ENCODE peak calls at places on chromosomes 3 and 15, in eight cellular contexts. B, V, W, S, I, J, O and N are unnamed samples.
A peak's percentile ranks its signal among the peaks of the same experiment; 100 is the strongest.

GRCh38 chr15:83871808-83872559 is 218.1 kb downstream of the ADAMTSL3 start:
- DNase-seq in B (no peak), V (peak; percentile 41), W (no peak), S (no peak), I (no peak), J (peak; percentile 88), O (peak; percentile 57), N (no peak)

GRCh38 chr3:100463002-100463401 is 29.4 kb upstream of the TMEM45A start:
- DNase-seq in B (no peak), V (peak; percentile 42), W (no peak), S (no peak), I (no peak), J (peak; percentile 80), O (peak; percentile 81), N (no peak)

GRCh38 chr15:99909914-99910313 is 176.7 kb upstream of the LYSMD4 start:
- DNase-seq in B (no peak), V (no peak), W (no peak), S (no peak), I (no peak), J (no peak), O (peak; percentile 11), N (no peak)

GRCh38 chr15:34582461-34583357 is 742 bp downstream of the GOLGA8B start:
- DNase-seq in B (peak; percentile 87), V (peak; percentile 70), W (no peak), S (no peak), I (no peak), J (peak; percentile 91), O (peak; percentile 17), N (no peak)

GRCh38 chr15:94984886-94985285 is 753.5 kb downstream of the MCTP2 start:
- DNase-seq in B (no peak), V (no peak), W (no peak), S (no peak), I (no peak), J (no peak), O (no peak), N (no peak)

GRCh38 chr3:161371441-161372320 is at the start of gene SPTSSB:
- DNase-seq in B (peak; percentile 82), V (peak; percentile 53), W (peak; percentile 52), S (no peak), I (peak; percentile 19), J (peak; percentile 79), O (peak; percentile 22), N (no peak)

GRCh38 chr3:118128886-118129285 is 905.8 kb downstream of the IGSF11 start:
- DNase-seq in B (no peak), V (no peak), W (no peak), S (no peak), I (no peak), J (no peak), O (peak; percentile 81), N (no peak)

GRCh38 chr3:114809668-114810413 is 337.2 kb downstream of the ZBTB20 start:
- DNase-seq in B (no peak), V (no peak), W (no peak), S (no peak), I (no peak), J (no peak), O (peak; percentile 74), N (no peak)

GRCh38 chr15:63052128-63052826 is 9.7 kb downstream of the TPM1 start:
- DNase-seq in B (no peak), V (no peak), W (no peak), S (no peak), I (no peak), J (no peak), O (no peak), N (no peak)

GRCh38 chr15:95286911-95287769 is 1043.4 kb upstream of the NR2F2 start:
- DNase-seq in B (no peak), V (no peak), W (no peak), S (no peak), I (no peak), J (no peak), O (peak; percentile 39), N (no peak)

GRCh38 chr15:85289677-85290365 is 90.6 kb upstream of the AKAP13 start:
- DNase-seq in B (no peak), V (peak; percentile 87), W (peak; percentile 54), S (no peak), I (peak; percentile 42), J (peak; percentile 95), O (peak; percentile 59), N (no peak)

GRCh38 chr3:159260049-159260662 is 458.3 kb downstream of the MFSD1 start:
- DNase-seq in B (no peak), V (peak; percentile 62), W (no peak), S (no peak), I (no peak), J (peak; percentile 45), O (peak; percentile 73), N (no peak)

GRCh38 chr3:102480139-102480538 is 45.3 kb downstream of the ZPLD1 start:
- DNase-seq in B (no peak), V (no peak), W (no peak), S (no peak), I (no peak), J (no peak), O (no peak), N (no peak)

GRCh38 chr15:64356443-64357040 is 569 bp upstream of the CSNK1G1 start:
- DNase-seq in B (no peak), V (no peak), W (no peak), S (no peak), I (no peak), J (peak; percentile 88), O (peak; percentile 93), N (no peak)

GRCh38 chr15:58724471-58724870 is 25.0 kb downstream of the ADAM10 start:
- DNase-seq in B (no peak), V (no peak), W (no peak), S (no peak), I (no peak), J (no peak), O (peak; percentile 26), N (no peak)

GRCh38 chr3:174431717-174432116 is 427.4 kb upstream of the NAALADL2 start:
- DNase-seq in B (no peak), V (no peak), W (no peak), S (no peak), I (no peak), J (no peak), O (peak; percentile 67), N (no peak)

GRCh38 chr3:185852562-185853135 is 27.8 kb upstream of the IGF2BP2 start:
- DNase-seq in B (no peak), V (no peak), W (no peak), S (no peak), I (no peak), J (peak; percentile 56), O (peak; percentile 34), N (no peak)

GRCh38 chr3:14482271-14482721 is 57.8 kb downstream of the GRIP2 start:
- DNase-seq in B (no peak), V (no peak), W (peak; percentile 34), S (no peak), I (peak; percentile 40), J (peak; percentile 71), O (no peak), N (no peak)

GRCh38 chr15:67148196-67148701 is 82.8 kb downstream of the SMAD3 start:
- DNase-seq in B (no peak), V (no peak), W (no peak), S (no peak), I (no peak), J (no peak), O (peak; percentile 73), N (no peak)

GRCh38 chr3:58627941-58628340 is 38.6 kb downstream of the FAM3D start:
- DNase-seq in B (no peak), V (peak; percentile 13), W (no peak), S (no peak), I (no peak), J (no peak), O (no peak), N (no peak)

GRCh38 chr3:58627580-58627894 is 39.0 kb downstream of the FAM3D start:
- DNase-seq in B (no peak), V (peak; percentile 79), W (no peak), S (no peak), I (peak; percentile 77), J (no peak), O (peak; percentile 36), N (no peak)

GRCh38 chr3:58628823-58629562 is 37.6 kb downstream of the FAM3D start:
- DNase-seq in B (no peak), V (peak; percentile 42), W (no peak), S (no peak), I (no peak), J (peak; percentile 84), O (peak; percentile 98), N (no peak)

GRCh38 chr3:58625196-58625595 is 41.4 kb downstream of the FAM3D start:
- DNase-seq in B (no peak), V (no peak), W (no peak), S (no peak), I (no peak), J (no peak), O (no peak), N (no peak)

DNA sequence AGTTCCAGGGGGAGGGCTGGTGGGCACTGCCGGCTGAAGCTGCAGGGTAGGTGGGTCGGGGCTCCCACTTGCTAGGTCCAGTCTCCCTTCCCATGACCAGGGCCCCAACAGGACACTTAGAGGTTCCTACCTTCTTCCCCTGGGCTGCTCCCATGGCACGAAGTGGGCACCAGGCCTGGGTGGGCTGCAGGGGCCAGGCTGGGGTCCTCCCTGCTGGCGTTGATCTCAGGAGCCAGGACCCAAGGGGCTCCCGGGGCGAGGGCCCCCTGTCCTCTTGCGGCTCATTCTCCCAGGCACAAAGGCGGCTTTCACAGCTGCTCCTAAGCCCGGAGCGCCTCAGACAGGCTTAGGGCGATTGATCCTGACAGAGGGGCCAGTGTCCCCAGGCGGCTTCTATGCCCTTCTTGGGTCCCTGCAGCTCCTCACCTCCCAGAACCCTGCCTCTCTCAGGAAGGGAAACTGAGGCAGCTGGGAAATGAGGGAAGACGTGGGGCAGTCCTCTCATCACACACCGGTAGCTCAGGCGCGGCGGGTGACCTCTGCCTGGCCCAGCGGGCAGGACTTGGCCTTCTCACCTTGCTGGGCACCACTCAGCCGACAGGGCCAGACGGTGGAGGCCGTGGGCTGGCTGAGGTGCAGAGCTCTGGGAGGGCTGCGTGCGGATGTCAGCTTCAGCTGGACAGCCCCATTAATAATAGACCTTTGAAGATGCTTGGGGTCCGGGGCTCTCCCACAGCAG is 39.6 kb downstream of the FAM3D start:
- DNase-seq in B (no peak), V (no peak), W (no peak), S (no peak), I (no peak), J (no peak), O (no peak), N (no peak)
- H3K4me3 ChIP-seq in B (no peak overlapping the region), V (no peak overlapping the region), W (no peak overlapping the region), S (no peak overlapping the region), I (peak overlapping the region; percentile 68), J (no peak overlapping the region), O (no peak overlapping the region), N (no peak overlapping the region)

GRCh38 chr3:4571690-4572334 is 78.7 kb downstream of the ITPR1 start:
- DNase-seq in B (no peak), V (no peak), W (no peak), S (no peak), I (no peak), J (no peak), O (no peak), N (no peak)
- H3K27ac ChIP-seq in B (no peak overlapping the region), V (no peak overlapping the region), W (no peak overlapping the region), S (no peak overlapping the region), I (no peak overlapping the region), J (no peak overlapping the region), O (no peak overlapping the region), N (no peak overlapping the region)

GRCh38 chr15:89378699-89379422 is 44.2 kb upstream of the POLG start:
- DNase-seq in B (peak; percentile 81), V (no peak), W (no peak), S (no peak), I (no peak), J (no peak), O (no peak), N (no peak)
- H3K4me3 ChIP-seq in B (peak overlapping the region; percentile 26), V (no peak overlapping the region), W (peak overlapping the region; percentile 47), S (peak overlapping the region; percentile 26), I (peak overlapping the region; percentile 66), J (no peak overlapping the region), O (no peak overlapping the region), N (peak overlapping the region; percentile 38)

GRCh38 chr3:46627078-46627477 is 14.8 kb downstream of the FAM240A start:
- DNase-seq in B (no peak), V (no peak), W (no peak), S (no peak), I (no peak), J (no peak), O (no peak), N (no peak)
- H3K27ac ChIP-seq in B (no peak overlapping the region), V (no peak overlapping the region), W (no peak overlapping the region), S (peak overlapping the region; percentile 86), I (no peak overlapping the region), J (no peak overlapping the region), O (no peak overlapping the region), N (no peak overlapping the region)